ENCODE peak calls at places on chromosomes 1 and 21, in five cellular contexts. One of them, this sample, is unnamed.
A peak's percentile ranks its signal among the peaks of the same experiment; 100 is the strongest.

GRCh38 chr1:185840880-185841279 is 106.7 kb downstream of the HMCN1 start:
- DNase-seq in K562: no peak
- DNase-seq in SK-N-SH: no peak
- DNase-seq in GM12878: no peak
- DNase-seq in HepG2: no peak
- DNase-seq in this sample: no peak

GRCh38 chr1:244460195-244460594 is 878 bp upstream of the CATSPERE start:
- DNase-seq in K562: no peak
- DNase-seq in SK-N-SH: no peak
- DNase-seq in GM12878: no peak
- DNase-seq in HepG2: no peak
- DNase-seq in this sample: no peak

GRCh38 chr1:94907161-94907560 is 19.7 kb downstream of the CNN3 start:
- DNase-seq in K562: no peak
- DNase-seq in SK-N-SH: no peak
- DNase-seq in GM12878: no peak
- DNase-seq in HepG2: no peak
- DNase-seq in this sample: no peak

GRCh38 chr21:36959020-36959835 is 7.2 kb downstream of the HLCS start:
- DNase-seq in K562: no peak
- DNase-seq in SK-N-SH: no peak
- DNase-seq in GM12878: no peak
- DNase-seq in HepG2: no peak
- DNase-seq in this sample: no peak

GRCh38 chr1:111275079-111275478 is 15.6 kb upstream of the CHIA start:
- DNase-seq in K562: no peak
- DNase-seq in SK-N-SH: peak; percentile 39
- DNase-seq in GM12878: no peak
- DNase-seq in HepG2: no peak
- DNase-seq in this sample: no peak

GRCh38 chr1:94017155-94017829 is 103.7 kb downstream of the ABCA4 start:
- DNase-seq in K562: no peak
- DNase-seq in SK-N-SH: no peak
- DNase-seq in GM12878: no peak
- DNase-seq in HepG2: no peak
- DNase-seq in this sample: no peak

GRCh38 chr1:201184307-201184706 is 6.3 kb upstream of the IGFN1 start:
- DNase-seq in K562: no peak
- DNase-seq in SK-N-SH: no peak
- DNase-seq in GM12878: no peak
- DNase-seq in HepG2: no peak
- DNase-seq in this sample: no peak

GRCh38 chr1:31199301-31199790 is 40.3 kb downstream of the NKAIN1 start:
- DNase-seq in K562: no peak
- DNase-seq in SK-N-SH: no peak
- DNase-seq in GM12878: no peak
- DNase-seq in HepG2: no peak
- DNase-seq in this sample: no peak

GRCh38 chr1:153780551-153780950 is 5.3 kb downstream of the SLC27A3 start:
- DNase-seq in K562: no peak
- DNase-seq in SK-N-SH: no peak
- DNase-seq in GM12878: no peak
- DNase-seq in HepG2: no peak
- DNase-seq in this sample: no peak

GRCh38 chr1:44316231-44316759 is 38.8 kb downstream of the ERI3 start:
- DNase-seq in K562: no peak
- DNase-seq in SK-N-SH: no peak
- DNase-seq in GM12878: peak; percentile 25
- DNase-seq in HepG2: no peak
- DNase-seq in this sample: no peak

DNA sequence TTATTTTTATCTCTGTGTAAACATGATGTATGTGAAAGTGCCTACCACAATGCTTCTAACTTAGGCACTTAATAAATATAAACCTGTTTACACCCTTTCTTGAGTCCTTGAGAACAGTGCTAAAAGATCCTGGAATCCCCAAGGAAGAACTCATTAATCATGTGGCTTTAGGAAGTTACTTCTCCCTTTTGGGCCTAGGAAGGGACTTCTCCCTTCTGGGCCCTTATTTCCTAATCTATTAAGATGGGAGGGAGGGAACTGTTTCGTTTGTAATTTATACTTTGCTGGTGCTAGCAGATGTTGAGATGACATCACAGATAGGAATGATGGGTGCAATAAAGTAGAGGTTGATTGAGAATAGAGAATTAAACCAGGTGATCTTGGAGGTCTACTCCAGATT is 1.1 kb downstream of the BTF3L4 start:
- DNase-seq in K562: no peak
- DNase-seq in SK-N-SH: no peak
- DNase-seq in GM12878: no peak
- DNase-seq in HepG2: no peak
- DNase-seq in this sample: no peak
- TF ChIP-seq FOXM1 in K562: no peak
- TF ChIP-seq FOXM1 in SK-N-SH: no peak
- TF ChIP-seq FOXM1 in GM12878: no peak
- TF ChIP-seq FOXM1 in HepG2: no peak
- TF ChIP-seq FOXM1 in this sample: no peak

GRCh38 chr1:169548312-169548711 is 38.0 kb downstream of the F5 start:
- DNase-seq in K562: no peak
- DNase-seq in SK-N-SH: no peak
- DNase-seq in GM12878: no peak
- DNase-seq in HepG2: no peak
- DNase-seq in this sample: no peak
- TF ChIP-seq FOXM1 in K562: no peak
- TF ChIP-seq FOXM1 in SK-N-SH: no peak
- TF ChIP-seq FOXM1 in GM12878: no peak
- TF ChIP-seq FOXM1 in HepG2: no peak
- TF ChIP-seq FOXM1 in this sample: no peak

GRCh38 chr1:99685516-99686180 is 39.7 kb downstream of the PALMD start:
- DNase-seq in K562: peak; percentile 42
- DNase-seq in SK-N-SH: peak; percentile 44
- DNase-seq in GM12878: peak; percentile 13
- DNase-seq in HepG2: peak; percentile 53
- DNase-seq in this sample: peak; percentile 72
- TF ChIP-seq FOXM1 in K562: no peak
- TF ChIP-seq FOXM1 in SK-N-SH: no peak
- TF ChIP-seq FOXM1 in GM12878: no peak
- TF ChIP-seq FOXM1 in HepG2: no peak
- TF ChIP-seq FOXM1 in this sample: no peak

DNA sequence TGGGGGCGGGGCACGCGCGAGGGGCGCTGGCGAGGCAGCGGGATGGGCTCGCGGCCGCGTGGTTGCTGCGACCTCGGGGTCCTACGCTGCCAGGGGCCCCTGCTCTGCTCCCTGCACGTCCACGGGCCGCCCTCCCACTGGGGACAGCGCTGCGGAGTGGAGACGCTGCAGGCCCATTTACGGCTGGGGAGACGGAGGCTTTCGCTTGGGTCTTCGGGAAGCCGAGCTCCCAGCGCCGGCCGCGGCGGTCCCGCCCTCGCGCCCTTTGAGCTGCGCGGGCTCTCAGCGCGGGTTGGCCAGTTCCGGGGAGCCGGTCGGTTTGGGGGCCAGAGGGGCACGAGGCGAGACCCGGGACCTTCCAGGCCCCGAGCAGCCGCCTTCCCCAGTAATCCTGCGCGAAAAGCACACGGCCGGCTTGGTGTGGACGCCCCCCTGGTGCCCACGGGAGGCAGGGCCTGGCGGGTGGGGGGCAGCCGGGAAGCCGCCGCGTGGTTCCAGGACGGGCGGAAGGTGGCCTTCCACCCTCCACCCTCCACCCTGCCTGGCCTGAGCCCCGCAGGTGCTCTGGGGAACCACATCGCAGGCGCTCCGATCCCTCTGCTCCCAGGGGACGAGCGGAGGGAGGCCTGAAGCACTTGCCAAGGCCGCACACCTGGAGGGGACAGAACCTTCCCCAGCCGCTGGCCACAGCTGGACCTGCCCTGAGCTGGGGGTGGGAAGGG is 570 bp upstream of the PEX10 start:
- DNase-seq in K562: peak; percentile 86
- DNase-seq in SK-N-SH: peak; percentile 65
- DNase-seq in GM12878: no peak
- DNase-seq in HepG2: peak; percentile 68
- DNase-seq in this sample: peak; percentile 57
- TF ChIP-seq FOXM1 in K562: no peak
- TF ChIP-seq FOXM1 in SK-N-SH: no peak
- TF ChIP-seq FOXM1 in GM12878: no peak
- TF ChIP-seq FOXM1 in HepG2: no peak
- TF ChIP-seq FOXM1 in this sample: no peak

GRCh38 chr21:41482321-41482720 is 25.6 kb downstream of the TMPRSS2 start:
- DNase-seq in K562: no peak
- DNase-seq in SK-N-SH: no peak
- DNase-seq in GM12878: no peak
- DNase-seq in HepG2: no peak
- DNase-seq in this sample: no peak
- TF ChIP-seq FOXM1 in K562: no peak
- TF ChIP-seq FOXM1 in SK-N-SH: no peak
- TF ChIP-seq FOXM1 in GM12878: no peak
- TF ChIP-seq FOXM1 in HepG2: no peak
- TF ChIP-seq FOXM1 in this sample: no peak

DNA sequence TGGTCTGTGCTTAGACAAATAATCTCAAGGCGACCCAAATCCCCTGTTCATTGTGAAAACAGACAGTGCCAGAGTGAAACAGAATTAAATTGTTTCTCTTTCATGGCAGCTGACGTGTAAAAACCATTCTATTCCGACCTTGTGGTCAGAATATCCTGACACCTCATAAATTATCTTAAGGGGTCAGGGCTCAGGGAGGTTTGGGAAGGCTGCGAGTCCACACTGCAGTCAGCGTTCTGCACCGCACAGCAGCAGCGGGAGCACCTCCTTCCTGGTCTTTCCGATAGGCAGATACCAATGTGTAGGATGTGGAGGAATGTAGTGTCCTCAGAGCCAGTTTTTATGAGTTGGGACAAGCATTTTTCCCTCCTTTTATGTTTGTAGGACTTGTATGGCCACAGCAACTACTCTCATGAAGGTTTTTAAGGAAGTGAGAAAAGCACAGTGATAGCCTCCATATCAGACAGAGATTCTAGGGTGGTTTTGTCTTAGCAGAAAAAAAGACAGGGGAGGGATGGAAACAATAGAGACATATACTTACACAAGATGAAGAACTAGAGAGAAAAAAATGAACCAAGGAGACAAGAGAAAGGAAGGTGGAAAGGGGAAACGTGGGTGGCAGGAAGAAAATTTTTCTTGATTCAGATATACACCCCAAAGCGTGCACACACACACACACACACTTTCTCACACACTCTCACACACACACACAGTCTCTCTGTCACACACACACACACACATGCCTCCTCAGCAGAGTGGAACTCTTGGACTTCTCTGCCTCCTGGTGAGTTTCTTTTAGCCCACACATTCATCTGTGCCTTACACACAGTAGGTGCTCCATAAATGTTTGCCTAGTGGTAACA is 68.6 kb downstream of the NTMT2 start:
- DNase-seq in K562: no peak
- DNase-seq in SK-N-SH: no peak
- DNase-seq in GM12878: peak; percentile 32
- DNase-seq in HepG2: no peak
- DNase-seq in this sample: no peak
- TF ChIP-seq FOXM1 in K562: no peak
- TF ChIP-seq FOXM1 in SK-N-SH: no peak
- TF ChIP-seq FOXM1 in GM12878: no peak
- TF ChIP-seq FOXM1 in HepG2: no peak
- TF ChIP-seq FOXM1 in this sample: no peak

DNA sequence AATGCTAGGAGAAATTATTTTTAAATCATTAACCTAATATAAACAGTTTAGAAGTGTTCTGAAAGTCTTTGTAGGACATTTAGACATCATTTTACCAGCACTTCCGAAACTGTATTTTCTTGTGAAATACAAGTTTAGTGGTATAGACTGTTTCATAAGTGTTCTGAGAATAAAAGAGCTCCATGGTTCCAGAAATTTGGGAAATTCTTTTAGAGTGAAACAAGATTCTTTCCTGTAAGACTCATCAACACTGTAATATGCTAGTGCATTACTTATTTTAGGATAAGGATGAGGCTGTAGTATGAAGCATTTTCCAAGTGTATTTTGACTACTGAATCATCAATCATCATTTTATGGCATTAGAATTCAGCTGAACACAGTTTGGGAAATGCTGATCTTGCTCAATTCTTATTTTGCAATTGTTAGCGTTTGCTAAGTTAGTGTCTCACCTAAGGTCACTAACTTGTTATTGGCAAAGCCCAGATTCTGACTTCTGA is 73.4 kb downstream of the CEP350 start:
- DNase-seq in K562: no peak
- DNase-seq in SK-N-SH: no peak
- DNase-seq in GM12878: no peak
- DNase-seq in HepG2: no peak
- DNase-seq in this sample: no peak
- TF ChIP-seq FOXM1 in K562: no peak
- TF ChIP-seq FOXM1 in SK-N-SH: no peak
- TF ChIP-seq FOXM1 in GM12878: no peak
- TF ChIP-seq FOXM1 in HepG2: no peak
- TF ChIP-seq FOXM1 in this sample: no peak

GRCh38 chr1:39407496-39407888 is 83.9 kb upstream of the BMP8A start:
- DNase-seq in K562: no peak
- DNase-seq in SK-N-SH: no peak
- DNase-seq in GM12878: no peak
- DNase-seq in HepG2: no peak
- DNase-seq in this sample: no peak
- TF ChIP-seq FOXM1 in K562: no peak
- TF ChIP-seq FOXM1 in SK-N-SH: no peak
- TF ChIP-seq FOXM1 in GM12878: no peak
- TF ChIP-seq FOXM1 in HepG2: no peak
- TF ChIP-seq FOXM1 in this sample: no peak

GRCh38 chr1:198494139-198494538 is 46.3 kb downstream of the ATP6V1G3 start:
- DNase-seq in K562: no peak
- DNase-seq in SK-N-SH: no peak
- DNase-seq in GM12878: no peak
- DNase-seq in HepG2: no peak
- DNase-seq in this sample: no peak
- TF ChIP-seq FOXM1 in K562: no peak
- TF ChIP-seq FOXM1 in SK-N-SH: no peak
- TF ChIP-seq FOXM1 in GM12878: no peak
- TF ChIP-seq FOXM1 in HepG2: no peak
- TF ChIP-seq FOXM1 in this sample: no peak

GRCh38 chr1:231918239-231919015 is 291.8 kb downstream of the DISC1 start:
- DNase-seq in K562: no peak
- DNase-seq in SK-N-SH: no peak
- DNase-seq in GM12878: peak; percentile 8
- DNase-seq in HepG2: no peak
- DNase-seq in this sample: no peak
- TF ChIP-seq FOXM1 in K562: no peak
- TF ChIP-seq FOXM1 in SK-N-SH: no peak
- TF ChIP-seq FOXM1 in GM12878: no peak
- TF ChIP-seq FOXM1 in HepG2: no peak
- TF ChIP-seq FOXM1 in this sample: no peak

This sample was measured in HEK293T.